ENCODE peak calls at places on chromosomes 5 and 9, in four cellular contexts. R is HCT116, Q is sigmoid colon, I is IMR-90. S is an unnamed sample.

GRCh38 chr5:171312129-171312819 is 3.2 kb downstream of the TLX3 start:
- DNase-seq in R (no peak), Q (no peak), I (no peak), S (no peak)

GRCh38 chr9:127311239-127311741 is 46.7 kb downstream of the GARNL3 start:
- DNase-seq in R (peak; percentile 1), Q (no peak), I (peak; percentile 36), S (no peak)

GRCh38 chr5:143085319-143085917 is 315.2 kb downstream of the ARHGAP26 start:
- DNase-seq in R (no peak), Q (no peak), I (no peak), S (no peak)

GRCh38 chr9:132627120-132627519 is 42.7 kb downstream of the DDX31 start:
- DNase-seq in R (no peak), Q (no peak), I (no peak), S (no peak)

GRCh38 chr9:36928210-36928609 is 105.9 kb downstream of the PAX5 start:
- DNase-seq in R (no peak), Q (no peak), I (no peak), S (no peak)

GRCh38 chr9:124835026-124835501 is 18.2 kb upstream of the WDR38 start:
- DNase-seq in R (no peak), Q (peak; percentile 89), I (peak; percentile 79), S (no peak)

GRCh38 chr5:144309265-144309664 is 138.6 kb downstream of the KCTD16 start:
- DNase-seq in R (no peak), Q (no peak), I (no peak), S (no peak)

GRCh38 chr5:167653645-167654106 is 637.8 kb upstream of the WWC1 start:
- DNase-seq in R (no peak), Q (no peak), I (peak; percentile 30), S (no peak)

GRCh38 chr9:73080110-73080683 is 71.5 kb upstream of the ANXA1 start:
- DNase-seq in R (no peak), Q (no peak), I (no peak), S (no peak)

GRCh38 chr9:73079326-73079725 is 72.3 kb upstream of the ANXA1 start:
- DNase-seq in R (peak; percentile 72), Q (no peak), I (no peak), S (no peak)

GRCh38 chr9:73077625-73078030 is 74.0 kb upstream of the ANXA1 start:
- DNase-seq in R (no peak), Q (no peak), I (no peak), S (no peak)

GRCh38 chr9:73083519-73083918 is 68.1 kb upstream of the ANXA1 start:
- DNase-seq in R (no peak), Q (no peak), I (no peak), S (no peak)

GRCh38 chr9:73081979-73082657 is 69.5 kb upstream of the ANXA1 start:
- DNase-seq in R (peak; percentile 41), Q (no peak), I (peak; percentile 27), S (no peak)
- TF ChIP-seq CTCF in R (peak; percentile 78), Q (peak; percentile 73), I (peak; percentile 69), S (peak; percentile 77)

GRCh38 chr5:83470516-83470915 is 1.0 kb upstream of the VCAN start:
- DNase-seq in R (no peak), Q (no peak), I (no peak), S (no peak)
- H3K27me3 ChIP-seq in R (no peaks in the 10 kb centered on the region), Q (no peaks in the 10 kb centered on the region), I (peaks cover 12% of the 10 kb centered on the region), S (peaks cover 38% of the 10 kb centered on the region)

GRCh38 chr9:87909310-87910041 is 8.3 kb upstream of the SPATA31C1 start:
- DNase-seq in R (peak; percentile 82), Q (no peak), I (no peak), S (peak; percentile 49)
- TF ChIP-seq CTCF in R (peak; percentile 54), Q (no peak), I (no peak), S (no peak)

GRCh38 chr9:93945400-93946337 is 9.5 kb downstream of the BARX1 start:
- DNase-seq in R (no peak), Q (no peak), I (no peak), S (no peak)

GRCh38 chr9:93940951-93941350 is 14.2 kb downstream of the BARX1 start:
- DNase-seq in R (no peak), Q (no peak), I (no peak), S (no peak)

GRCh38 chr9:93942176-93942575 is 13.0 kb downstream of the BARX1 start:
- DNase-seq in R (no peak), Q (no peak), I (no peak), S (no peak)

GRCh38 chr9:93944011-93944410 is 11.1 kb downstream of the BARX1 start:
- DNase-seq in R (no peak), Q (no peak), I (no peak), S (no peak)

GRCh38 chr9:93941493-93941892 is 13.7 kb downstream of the BARX1 start:
- DNase-seq in R (no peak), Q (no peak), I (no peak), S (no peak)
- H3K27me3 ChIP-seq in R (peaks cover 8% of the 10 kb centered on the region), Q (peaks cover 20% of the 10 kb centered on the region), I (peaks cover 50% of the 10 kb centered on the region), S (peaks cover 71% of the 10 kb centered on the region)

GRCh38 chr5:1943481-1943880 is 60.8 kb upstream of the IRX4 start:
- DNase-seq in R (no peak), Q (no peak), I (no peak), S (no peak)
- TF ChIP-seq CTCF in R (no peak), Q (no peak), I (no peak), S (no peak)

DNA sequence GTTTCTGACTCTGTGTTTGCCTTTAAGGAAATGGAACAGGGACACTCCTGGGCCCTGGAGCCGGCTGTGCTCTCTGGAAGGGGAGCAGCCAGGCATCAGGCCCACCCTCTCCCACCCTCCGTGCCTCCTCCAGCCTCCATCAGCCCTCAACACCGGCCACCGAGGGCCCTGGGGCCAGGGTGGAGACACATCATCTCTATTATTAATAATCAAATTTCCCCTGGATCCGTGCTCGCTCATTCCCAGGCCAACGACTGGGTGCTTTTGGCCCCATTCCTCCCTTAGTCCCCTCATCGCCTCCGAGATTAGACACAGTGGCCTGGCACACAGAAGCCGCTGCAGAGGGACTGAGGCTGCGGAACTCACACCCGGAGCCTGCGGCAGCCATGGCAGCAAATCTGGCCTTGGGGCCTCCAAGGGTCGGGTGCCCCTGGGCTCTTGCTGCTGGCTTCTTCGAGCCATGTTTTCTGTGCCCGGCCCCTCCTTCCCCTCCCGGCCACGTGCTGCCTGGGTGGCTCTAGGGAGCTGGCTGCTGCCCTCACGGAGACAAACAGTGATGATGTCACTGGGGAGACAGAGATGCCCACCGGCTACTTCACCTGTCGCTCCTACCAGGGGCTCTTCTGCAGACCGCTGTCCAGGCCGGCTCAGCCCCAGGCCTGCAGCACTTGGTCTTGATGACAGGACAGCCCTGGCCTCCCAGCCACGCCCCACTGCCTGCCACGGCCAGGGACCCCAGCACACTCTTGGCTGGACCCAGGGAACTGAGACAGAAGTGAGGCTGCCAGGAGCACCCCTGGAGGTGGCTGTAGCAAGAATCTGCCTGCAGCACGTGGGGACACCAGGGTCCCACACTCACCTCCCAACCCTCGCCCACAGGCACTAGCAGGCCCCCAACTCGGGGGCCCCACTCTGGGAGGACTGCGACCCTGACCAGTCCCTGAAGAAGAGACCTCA is 76.6 kb upstream of the PPP1R26 start:
- DNase-seq in R (no peak), Q (no peak), I (no peak), S (no peak)
- H3K27me3 ChIP-seq in R (peaks cover 10% of the 10 kb centered on the region), Q (no peaks in the 10 kb centered on the region), I (no peaks in the 10 kb centered on the region), S (no peaks in the 10 kb centered on the region)

GRCh38 chr9:87263291-87263690 is 234.4 kb upstream of the DAPK1 start:
- DNase-seq in R (peak; percentile 1), Q (no peak), I (no peak), S (no peak)
- TF ChIP-seq CTCF in R (peak; percentile 37), Q (no peak), I (no peak), S (no peak)

GRCh38 chr9:34591911-34592866 is 2.7 kb upstream of the CNTFR start:
- DNase-seq in R (no peak), Q (no peak), I (no peak), S (no peak)

GRCh38 chr9:34594177-34594576 is 4.7 kb upstream of the CNTFR start:
- DNase-seq in R (no peak), Q (no peak), I (no peak), S (no peak)

GRCh38 chr9:34590376-34591090 is 1.0 kb upstream of the CNTFR start:
- DNase-seq in R (no peak), Q (peak; percentile 75), I (no peak), S (peak; percentile 45)

GRCh38 chr9:34591091-34591910 is 1.8 kb upstream of the CNTFR start:
- DNase-seq in R (peak; percentile 33), Q (peak; percentile 93), I (peak; percentile 60), S (peak; percentile 90)

GRCh38 chr9:34592895-34593601 is 3.5 kb upstream of the CNTFR start:
- DNase-seq in R (no peak), Q (peak; percentile 92), I (no peak), S (peak; percentile 73)
- H3K27me3 ChIP-seq in R (no peaks in the 10 kb centered on the region), Q (peaks cover 7% of the 10 kb centered on the region), I (peaks cover 80% of the 10 kb centered on the region), S (peaks cover 56% of the 10 kb centered on the region)